ENCODE peak calls at places on chromosome 18, in nine cellular contexts. E is stimulated activated naive CD4-positive, alpha-beta T cell; Y is endodermal cell; B is naive thymus-derived CD4-positive, alpha-beta T cell; U is bronchial epithelial cell; K is AG20443; X is A172; Q is iris pigment epithelial cell; D is H54. C is an unnamed sample.

GRCh38 chr18:63207154-63207790 is 112.3 kb downstream of the BCL2 start:
- DNase-seq in E (no peak), Y (no peak), B (no peak), U (no peak), K (no peak), X (no peak), Q (no peak), D (no peak), C (no peak)

GRCh38 chr18:12647773-12648172 is 10.1 kb downstream of the SPIRE1 start:
- DNase-seq in E (no peak), Y (no peak), B (no peak), U (no peak), K (no peak), X (no peak), Q (no peak), D (no peak), C (no peak)

GRCh38 chr18:6633370-6633769 is 96.1 kb upstream of the ARHGAP28 start:
- DNase-seq in E (no peak), Y (peak), B (no peak), U (no peak), K (no peak), X (no peak), Q (no peak), D (no peak), C (no peak)

GRCh38 chr18:79575891-79576685 is 103.5 kb upstream of the CTDP1 start:
- DNase-seq in E (no peak), Y (peak), B (no peak), U (peak), K (peak), X (no peak), Q (peak), D (no peak), C (peak)

GRCh38 chr18:8620845-8621244 is 11.6 kb downstream of the RAB12 start:
- DNase-seq in E (no peak), Y (no peak), B (no peak), U (no peak), K (no peak), X (no peak), Q (no peak), D (no peak), C (no peak)

GRCh38 chr18:11948852-11949523 is 32.3 kb upstream of the IMPA2 start:
- DNase-seq in E (no peak), Y (peak), B (no peak), U (no peak), K (no peak), X (no peak), Q (peak), D (no peak), C (no peak)

GRCh38 chr18:26133652-26134051 is at the start of gene PSMA8:
- DNase-seq in E (peak), Y (peak), B (peak), U (no peak), K (peak), X (no peak), Q (no peak), D (no peak), C (no peak)

GRCh38 chr18:371616-371998 is 103.8 kb upstream of the THOC1 start:
- DNase-seq in E (no peak), Y (no peak), B (no peak), U (no peak), K (no peak), X (no peak), Q (no peak), D (no peak), C (no peak)

GRCh38 chr18:46641917-46642316 is 15.1 kb downstream of the LOXHD1 start:
- DNase-seq in E (no peak), Y (no peak), B (no peak), U (no peak), K (no peak), X (peak), Q (no peak), D (no peak), C (peak)

GRCh38 chr18:8706981-8707940 is 1.9 kb downstream of the MTCL1 start:
- DNase-seq in E (no peak), Y (peak), B (no peak), U (peak), K (peak), X (peak), Q (peak), D (peak), C (no peak)

GRCh38 chr18:76056467-76057194 is 438.4 kb downstream of the ZNF516 start:
- DNase-seq in E (no peak), Y (no peak), B (no peak), U (no peak), K (no peak), X (no peak), Q (no peak), D (no peak), C (no peak)

GRCh38 chr18:58848685-58849084 is 16.0 kb upstream of the ZNF532 start:
- DNase-seq in E (no peak), Y (peak), B (no peak), U (peak), K (no peak), X (no peak), Q (peak), D (no peak), C (no peak)

GRCh38 chr18:75779910-75780309 is 352.4 kb upstream of the SMIM21 start:
- DNase-seq in E (no peak), Y (no peak), B (no peak), U (no peak), K (no peak), X (no peak), Q (no peak), D (no peak), C (no peak)

GRCh38 chr18:67217551-67218166 is 298.9 kb downstream of the DSEL start:
- DNase-seq in E (no peak), Y (peak), B (peak), U (peak), K (peak), X (peak), Q (peak), D (no peak), C (peak)

GRCh38 chr18:49609416-49610284 is 47.8 kb downstream of the LIPG start:
- DNase-seq in E (no peak), Y (peak), B (no peak), U (peak), K (no peak), X (peak), Q (no peak), D (peak), C (no peak)

GRCh38 chr18:55142413-55142812 is 183.2 kb upstream of the CCDC68 start:
- DNase-seq in E (no peak), Y (no peak), B (no peak), U (no peak), K (peak), X (no peak), Q (no peak), D (no peak), C (peak)

GRCh38 chr18:49585781-49586663 is 24.2 kb downstream of the LIPG start:
- DNase-seq in E (no peak), Y (peak), B (no peak), U (no peak), K (no peak), X (no peak), Q (no peak), D (no peak), C (peak)

GRCh38 chr18:13448028-13448795 is 229.7 kb downstream of the LDLRAD4 start:
- DNase-seq in E (no peak), Y (no peak), B (no peak), U (no peak), K (no peak), X (no peak), Q (no peak), D (no peak), C (no peak)

GRCh38 chr18:46676162-46676830 is 19.3 kb upstream of the LOXHD1 start:
- DNase-seq in E (no peak), Y (no peak), B (no peak), U (no peak), K (no peak), X (peak), Q (peak), D (peak), C (no peak)

GRCh38 chr18:7855051-7855450 is 287.9 kb downstream of the PTPRM start:
- DNase-seq in E (no peak), Y (no peak), B (no peak), U (no peak), K (no peak), X (no peak), Q (no peak), D (no peak), C (no peak)

GRCh38 chr18:12597775-12598174 is 60.1 kb downstream of the SPIRE1 start:
- DNase-seq in E (no peak), Y (no peak), B (no peak), U (peak), K (peak), X (peak), Q (peak), D (peak), C (peak)

GRCh38 chr18:13558132-13558531 is 168.2 kb downstream of the FAM210A start:
- DNase-seq in E (no peak), Y (peak), B (no peak), U (peak), K (peak), X (peak), Q (peak), D (peak), C (peak)

C was measured in myocyte.